ENCODE peak calls at places on chromosomes 16 and 17, in six cellular contexts. F is GF-D8, M is H1, X is ascending aorta, Q is MM.1S, G is hippocampal formation. Z is an unnamed sample.
A peak's percentile ranks its signal among the peaks of the same experiment; 100 is the strongest.

GRCh38 chr16:24753437-24753836 is 24.0 kb downstream of the TNRC6A start:
- DNase-seq in F (no peak), M (no peak), X (no peak), Q (no peak), G (no peak), Z (no peak)

GRCh38 chr17:79915850-79916430 is 76.7 kb upstream of the CBX4 start:
- DNase-seq in F (peak; percentile 14), M (peak; percentile 64), X (no peak), Q (no peak), G (no peak), Z (no peak)

GRCh38 chr17:66593116-66593515 is 241.8 kb upstream of the CACNG5 start:
- DNase-seq in F (no peak), M (no peak), X (no peak), Q (no peak), G (no peak), Z (no peak)

GRCh38 chr17:28839221-28839620 is 3.4 kb downstream of the FAM222B start:
- DNase-seq in F (no peak), M (no peak), X (no peak), Q (no peak), G (no peak), Z (no peak)

GRCh38 chr17:6599364-6599763 is 41.1 kb downstream of the KIAA0753 start:
- DNase-seq in F (peak; percentile 65), M (no peak), X (no peak), Q (no peak), G (peak; percentile 71), Z (no peak)

GRCh38 chr17:1126327-1126726 is 53.5 kb downstream of the ABR start:
- DNase-seq in F (no peak), M (no peak), X (no peak), Q (no peak), G (no peak), Z (no peak)

GRCh38 chr17:81481011-81481799 is 31.4 kb downstream of the ACTG1 start:
- DNase-seq in F (peak; percentile 57), M (no peak), X (no peak), Q (no peak), G (peak; percentile 56), Z (peak; percentile 67)

GRCh38 chr16:51939371-51940005 is 607.5 kb downstream of the TOX3 start:
- DNase-seq in F (no peak), M (no peak), X (no peak), Q (no peak), G (no peak), Z (no peak)

GRCh38 chr17:48030531-48030930 is 7.1 kb downstream of the COPZ2 start:
- DNase-seq in F (no peak), M (no peak), X (no peak), Q (no peak), G (no peak), Z (no peak)

GRCh38 chr16:10941127-10941933 is 938 bp downstream of the DEXI start:
- DNase-seq in F (no peak), M (no peak), X (no peak), Q (no peak), G (no peak), Z (no peak)

GRCh38 chr16:58031016-58031800 is 5.7 kb downstream of the MMP15 start:
- DNase-seq in F (no peak), M (no peak), X (no peak), Q (no peak), G (no peak), Z (no peak)

Z was measured in NCI-H1048.